ENCODE peak calls at places on chromosomes 5 and 9, in seven cellular contexts. R, L, U, E, Y, T and S are unnamed samples.

GRCh38 chr5:14834062-14834461 is 37.5 kb downstream of the ANKH start:
- DNase-seq in R (no peak), L (no peak), U (no peak), E (no peak), Y (no peak), T (no peak), S (no peak)

GRCh38 chr9:133492061-133493021 is 13.4 kb upstream of the SLC2A6 start:
- DNase-seq in R (no peak), L (no peak), U (no peak), E (no peak), Y (no peak), T (no peak), S (no peak)

GRCh38 chr5:168987540-168988300 is 313.2 kb downstream of the SLIT3 start:
- DNase-seq in R (peak), L (peak), U (peak), E (peak), Y (peak), T (peak), S (peak)

GRCh38 chr9:752201-752600 is 89.3 kb upstream of the DMRT1 start:
- DNase-seq in R (no peak), L (no peak), U (no peak), E (peak), Y (no peak), T (no peak), S (peak)

GRCh38 chr9:132014218-132014800 is 65.4 kb downstream of the MED27 start:
- DNase-seq in R (no peak), L (no peak), U (no peak), E (no peak), Y (no peak), T (no peak), S (peak)

GRCh38 chr5:1706428-1706827 is 93.2 kb downstream of the MRPL36 start:
- DNase-seq in R (no peak), L (no peak), U (no peak), E (no peak), Y (no peak), T (no peak), S (no peak)

GRCh38 chr5:9878196-9878595 is 248.0 kb upstream of the TAS2R1 start:
- DNase-seq in R (no peak), L (no peak), U (no peak), E (no peak), Y (no peak), T (no peak), S (no peak)

GRCh38 chr5:131996210-131997025 is 15.0 kb downstream of the ACSL6 start:
- DNase-seq in R (no peak), L (no peak), U (no peak), E (no peak), Y (no peak), T (no peak), S (no peak)

GRCh38 chr5:133298447-133298846 is 246.6 kb downstream of the HSPA4 start:
- DNase-seq in R (no peak), L (no peak), U (no peak), E (no peak), Y (no peak), T (no peak), S (no peak)

GRCh38 chr9:129077236-129077635 is 3.7 kb upstream of the DOLPP1 start:
- DNase-seq in R (no peak), L (no peak), U (no peak), E (no peak), Y (no peak), T (peak), S (no peak)

GRCh38 chr5:78907255-78907886 is 77.7 kb downstream of the ARSB start:
- DNase-seq in R (peak), L (no peak), U (no peak), E (peak), Y (no peak), T (peak), S (peak)

GRCh38 chr5:151270599-151270998 is 17.6 kb downstream of the GM2A start:
- DNase-seq in R (no peak), L (no peak), U (no peak), E (no peak), Y (no peak), T (no peak), S (peak)

GRCh38 chr5:157189223-157189622 is 8.6 kb downstream of the ITK start:
- DNase-seq in R (no peak), L (no peak), U (no peak), E (no peak), Y (no peak), T (no peak), S (no peak)

GRCh38 chr9:36317766-36318165 is 59.5 kb upstream of the GNE start:
- DNase-seq in R (no peak), L (no peak), U (no peak), E (no peak), Y (no peak), T (peak), S (no peak)

GRCh38 chr9:130493476-130493875 is 48.7 kb downstream of the ASS1 start:
- DNase-seq in R (no peak), L (no peak), U (no peak), E (no peak), Y (no peak), T (no peak), S (no peak)

GRCh38 chr9:117180896-117181456 is 233.9 kb downstream of the ASTN2 start:
- DNase-seq in R (no peak), L (no peak), U (no peak), E (no peak), Y (no peak), T (no peak), S (no peak)

GRCh38 chr9:134189475-134190231 is 25.3 kb upstream of the RNU6ATAC start:
- DNase-seq in R (no peak), L (no peak), U (no peak), E (no peak), Y (no peak), T (no peak), S (no peak)

GRCh38 chr9:104608336-104608735 is 2.9 kb upstream of the OR13C2 start:
- DNase-seq in R (no peak), L (no peak), U (no peak), E (no peak), Y (no peak), T (no peak), S (peak)

GRCh38 chr5:178625679-178626483 is 969 bp downstream of the CLK4 start:
- DNase-seq in R (no peak), L (no peak), U (no peak), E (peak), Y (no peak), T (no peak), S (peak)

GRCh38 chr5:82358454-82358853 is 80.3 kb upstream of the RPS23 start:
- DNase-seq in R (no peak), L (no peak), U (no peak), E (peak), Y (no peak), T (no peak), S (peak)

GRCh38 chr5:159010611-159011497 is 88.9 kb downstream of the EBF1 start:
- DNase-seq in R (no peak), L (no peak), U (no peak), E (peak), Y (no peak), T (no peak), S (peak)

GRCh38 chr5:178785999-178786398 is 55.5 kb upstream of the ZNF354A start:
- DNase-seq in R (no peak), L (no peak), U (no peak), E (no peak), Y (peak), T (no peak), S (peak)

GRCh38 chr9:136671646-136672430 is 9.1 kb downstream of the EGFL7 start:
- DNase-seq in R (no peak), L (peak), U (no peak), E (no peak), Y (no peak), T (peak), S (peak)

GRCh38 chr9:33517373-33517772 is 6.7 kb upstream of the ANKRD18B start:
- DNase-seq in R (no peak), L (peak), U (no peak), E (peak), Y (no peak), T (peak), S (peak)

GRCh38 chr5:10632110-10632903 is 68.4 kb downstream of the ANKRD33B start:
- DNase-seq in R (no peak), L (no peak), U (peak), E (no peak), Y (no peak), T (peak), S (peak)

GRCh38 chr5:138975098-138975847 is 100.1 kb upstream of the LRRTM2 start:
- DNase-seq in R (peak), L (no peak), U (no peak), E (peak), Y (no peak), T (peak), S (peak)

GRCh38 chr9:136105398-136106135 is 10.5 kb upstream of the NACC2 start:
- DNase-seq in R (no peak), L (no peak), U (no peak), E (peak), Y (no peak), T (peak), S (peak)

GRCh38 chr9:32581512-32582143 is 8.7 kb upstream of the NDUFB6 start:
- DNase-seq in R (peak), L (peak), U (peak), E (peak), Y (no peak), T (peak), S (peak)

GRCh38 chr5:21810737-21811316 is 1042.3 kb downstream of the CDH12 start:
- DNase-seq in R (no peak), L (peak), U (no peak), E (peak), Y (no peak), T (no peak), S (peak)

GRCh38 chr5:168612123-168612522 is 33.0 kb upstream of the PANK3 start:
- DNase-seq in R (no peak), L (no peak), U (no peak), E (no peak), Y (no peak), T (no peak), S (peak)

DNA sequence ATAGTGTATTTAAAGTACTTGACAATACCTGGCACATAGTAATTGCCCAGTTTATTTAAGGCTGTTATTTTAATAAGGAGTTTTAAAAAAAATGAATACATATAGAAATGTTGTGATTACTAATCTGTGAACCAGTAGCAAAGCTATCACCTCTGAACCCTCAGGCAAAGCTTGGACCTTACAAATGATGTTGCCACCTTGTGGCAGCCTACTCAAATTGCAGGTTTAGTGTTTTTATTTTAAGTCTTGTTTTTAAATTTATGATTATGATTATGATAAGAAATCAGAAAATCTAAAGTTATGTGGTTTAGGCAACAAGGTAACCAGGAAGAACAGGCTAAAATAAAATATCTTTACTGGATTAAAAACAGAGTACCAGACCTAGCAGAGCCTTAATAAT is 35.8 kb downstream of the PPARGC1B start:
- DNase-seq in R (no peak), L (no peak), U (peak), E (no peak), Y (no peak), T (no peak), S (no peak)
- H3K4me3 ChIP-seq in R (no peak), L (no peak), U (no peak), E (no peak), Y (no peak), T (no peak), S (no peak)

GRCh38 chr9:37413311-37413710 is 9.2 kb upstream of the GRHPR start:
- DNase-seq in R (no peak), L (no peak), U (no peak), E (no peak), Y (no peak), T (no peak), S (no peak)
- TF ChIP-seq CTCF in R (no peak), L (no peak), U (no peak), E (no peak), Y (no peak), T (no peak), S (no peak)

DNA sequence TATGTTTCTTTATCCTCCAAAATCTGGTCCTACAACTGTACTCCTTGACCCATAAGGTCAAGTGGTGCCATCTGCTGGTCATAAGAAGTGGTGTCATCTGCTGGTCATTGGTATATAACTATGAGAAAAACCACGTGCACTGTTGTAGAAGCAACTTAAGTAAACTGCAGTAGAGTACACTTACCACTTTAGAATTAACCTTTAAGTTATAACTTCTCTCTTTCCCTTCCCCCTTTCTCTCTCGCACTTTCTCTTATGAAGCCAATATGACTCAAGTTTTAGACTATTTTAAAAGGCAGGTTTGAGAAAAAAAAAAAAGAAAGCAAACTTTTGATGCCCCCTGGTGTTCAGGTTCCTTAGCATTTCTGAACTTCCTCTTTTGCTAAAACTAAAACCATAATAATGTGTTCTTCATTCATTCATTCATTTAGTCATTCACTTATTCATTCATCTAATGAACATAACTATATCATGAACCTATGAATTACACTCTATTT is 12.8 kb upstream of the MTAP start:
- DNase-seq in R (peak), L (peak), U (peak), E (peak), Y (peak), T (peak), S (peak)
- H3K4me3 ChIP-seq in R (peak), L (peak), U (no peak), E (peak), Y (peak), T (no peak), S (peak)

DNA sequence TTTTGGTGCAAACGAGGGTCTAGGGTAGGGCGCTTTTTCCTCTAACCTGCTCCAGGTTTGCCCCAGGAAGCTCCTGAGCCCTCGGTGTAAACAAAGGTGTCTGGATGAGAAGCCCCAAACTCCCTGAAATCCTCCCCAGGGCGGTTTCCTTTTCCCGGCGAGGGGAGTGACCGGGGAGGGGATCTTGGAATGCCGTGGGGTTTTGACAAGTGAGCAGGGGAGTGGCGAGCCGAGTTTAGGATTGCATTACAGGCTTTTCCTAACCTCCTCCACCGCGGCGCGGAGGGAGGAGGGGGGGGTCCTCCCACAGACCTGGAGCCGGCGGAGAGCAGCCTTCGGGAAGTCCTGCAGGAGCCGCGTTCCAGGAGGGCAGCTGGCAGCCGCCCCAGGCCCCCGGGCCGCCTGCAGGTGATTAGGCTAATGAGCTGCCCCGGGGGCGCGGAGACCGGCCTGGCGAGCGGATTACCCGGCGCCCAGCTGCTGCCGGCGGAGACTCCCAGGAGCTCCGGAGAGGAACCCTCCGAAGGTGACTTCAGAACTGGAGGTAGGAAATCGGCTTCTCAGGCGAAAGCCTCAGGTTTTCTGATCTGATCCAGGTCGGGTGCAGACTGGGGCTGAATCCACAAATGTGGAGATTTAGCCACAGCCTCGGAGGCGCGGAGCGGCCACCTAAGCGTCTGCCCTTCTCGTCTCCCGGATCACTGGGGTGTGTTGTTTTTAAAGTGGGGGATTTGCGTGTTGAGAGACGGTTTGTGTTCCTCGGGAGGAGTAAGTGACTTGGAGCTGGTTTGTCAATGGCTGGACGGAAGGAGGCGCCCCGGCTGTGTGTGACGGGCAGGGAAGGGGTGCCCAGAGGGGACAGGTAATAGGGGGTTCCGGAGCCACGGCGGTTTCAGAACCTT is 215.9 kb downstream of the PDZD2 start:
- DNase-seq in R (peak), L (peak), U (no peak), E (peak), Y (no peak), T (peak), S (peak)
- TF ChIP-seq CTCF in R (peak), L (peak), U (no peak), E (peak), Y (peak), T (no peak), S (peak)

DNA sequence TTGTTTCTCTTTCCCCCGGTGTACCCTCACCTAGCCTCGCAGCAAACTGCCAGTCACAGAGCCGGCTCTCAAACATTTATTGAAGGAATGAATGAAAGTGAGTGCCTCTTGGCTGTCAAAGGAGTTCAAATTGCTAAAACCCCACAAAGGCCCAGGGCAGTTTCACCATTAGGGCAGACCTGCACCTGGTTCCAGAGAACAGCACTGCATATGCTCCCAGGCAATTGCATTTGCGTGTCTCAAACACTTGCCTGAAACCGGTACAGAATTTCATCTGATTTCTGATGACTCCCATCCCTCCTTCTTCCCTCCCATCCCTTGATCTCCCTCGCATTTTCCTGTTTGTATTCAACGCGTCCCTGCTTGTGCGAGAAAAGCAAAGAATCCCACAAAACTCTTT is 165.6 kb upstream of the ZNF462 start:
- DNase-seq in R (no peak), L (no peak), U (no peak), E (no peak), Y (no peak), T (no peak), S (peak)
- H3K4me3 ChIP-seq in R (no peak), L (no peak), U (no peak), E (no peak), Y (no peak), T (no peak), S (no peak)

GRCh38 chr9:78563269-78563668 is 266.3 kb downstream of the PSAT1 start:
- DNase-seq in R (no peak), L (no peak), U (no peak), E (no peak), Y (no peak), T (no peak), S (no peak)
- TF ChIP-seq CTCF in R (no peak), L (no peak), U (peak), E (no peak), Y (no peak), T (no peak), S (no peak)

GRCh38 chr9:35073276-35073607 is 817 bp upstream of the VCP start:
- DNase-seq in R (no peak), L (no peak), U (no peak), E (no peak), Y (no peak), T (no peak), S (peak)
- H3K4me3 ChIP-seq in R (no peak), L (peak), U (peak), E (no peak), Y (no peak), T (no peak), S (no peak)